ENCODE peak calls at places on chromosomes 4 and X, in ten cellular contexts. W is HepG2, H is A549, Y is suprapubic skin, I is heart left ventricle, R is tibial nerve, C is left ventricle myocardium inferior, S is sigmoid colon, L is AG04450, E is uterus. G is an unnamed sample. For H3K9me3, the result is how much of the 10 kb centered on the place peaks cover.

GRCh38 chrX:71543316-71543715 is 10.4 kb downstream of the OGT start:
- DNase-seq in W (no peak), H (peak), Y (no peak), I (no peak), R (no peak), C (no peak), S (no peak), L (no peak), E (no peak), G (no peak)

GRCh38 chrX:39903937-39904336 is 193.8 kb downstream of the BCOR start:
- DNase-seq in W (no peak), H (peak), Y (no peak), I (no peak), R (no peak), C (no peak), S (no peak), L (no peak), E (no peak), G (no peak)

GRCh38 chrX:9656277-9656676 is 109.4 kb downstream of the GPR143 start:
- DNase-seq in W (peak), H (no peak), Y (no peak), I (no peak), R (no peak), C (no peak), S (no peak), L (no peak), E (no peak), G (no peak)

GRCh38 chr4:3862640-3863420 is 96.6 kb downstream of the ADRA2C start:
- DNase-seq in W (no peak), H (no peak), Y (no peak), I (peak), R (no peak), C (peak), S (no peak), L (no peak), E (no peak), G (no peak)

GRCh38 chr4:164779811-164780216 is 25.9 kb downstream of the SMIM31 start:
- DNase-seq in W (peak), H (peak), Y (no peak), I (no peak), R (no peak), C (no peak), S (no peak), L (no peak), E (no peak), G (no peak)

GRCh38 chr4:24671824-24672223 is 87.5 kb upstream of the DHX15 start:
- DNase-seq in W (no peak), H (no peak), Y (no peak), I (no peak), R (no peak), C (no peak), S (no peak), L (no peak), E (no peak), G (no peak)

GRCh38 chrX:42096262-42096939 is 173.0 kb upstream of the CASK start:
- DNase-seq in W (peak), H (peak), Y (no peak), I (peak), R (no peak), C (no peak), S (no peak), L (peak), E (no peak), G (peak)

GRCh38 chr4:71231073-71231752 is 107.6 kb upstream of the SLC4A4 start:
- DNase-seq in W (no peak), H (no peak), Y (peak), I (peak), R (peak), C (peak), S (peak), L (no peak), E (peak), G (peak)

GRCh38 chr4:76689079-76689817 is 208.7 kb downstream of the SOWAHB start:
- DNase-seq in W (no peak), H (peak), Y (no peak), I (peak), R (peak), C (peak), S (no peak), L (no peak), E (peak), G (peak)

GRCh38 chr4:156974264-156974663 is 2.7 kb upstream of the PDGFC start:
- DNase-seq in W (no peak), H (no peak), Y (no peak), I (no peak), R (no peak), C (no peak), S (no peak), L (no peak), E (no peak), G (no peak)

GRCh38 chr4:156972370-156972980 is 876 bp upstream of the PDGFC start:
- DNase-seq in W (no peak), H (no peak), Y (no peak), I (no peak), R (no peak), C (no peak), S (no peak), L (no peak), E (no peak), G (no peak)

GRCh38 chr4:156971168-156971601 is 414 bp downstream of the PDGFC start:
- DNase-seq in W (no peak), H (no peak), Y (no peak), I (peak), R (peak), C (peak), S (peak), L (no peak), E (peak), G (peak)

GRCh38 chr4:156970501-156971167 is 965 bp downstream of the PDGFC start:
- DNase-seq in W (peak), H (peak), Y (peak), I (peak), R (peak), C (peak), S (peak), L (no peak), E (peak), G (peak)

GRCh38 chr4:156971623-156972369 is at the start of gene PDGFC:
- DNase-seq in W (peak), H (peak), Y (peak), I (peak), R (peak), C (peak), S (peak), L (no peak), E (peak), G (peak)
- H3K4me3 ChIP-seq in W (peak), H (peak), Y (peak), I (peak), R (peak), C (peak), S (peak), L (peak), E (peak), G (peak)

GRCh38 chr4:153228512-153229145 is 24.4 kb downstream of the TRIM2 start:
- DNase-seq in W (no peak), H (no peak), Y (no peak), I (no peak), R (no peak), C (no peak), S (no peak), L (no peak), E (no peak), G (no peak)
- H3K27ac ChIP-seq in W (no peak), H (no peak), Y (no peak), I (no peak), R (no peak), C (no peak), S (no peak), L (no peak), E (no peak), G (no peak)

DNA sequence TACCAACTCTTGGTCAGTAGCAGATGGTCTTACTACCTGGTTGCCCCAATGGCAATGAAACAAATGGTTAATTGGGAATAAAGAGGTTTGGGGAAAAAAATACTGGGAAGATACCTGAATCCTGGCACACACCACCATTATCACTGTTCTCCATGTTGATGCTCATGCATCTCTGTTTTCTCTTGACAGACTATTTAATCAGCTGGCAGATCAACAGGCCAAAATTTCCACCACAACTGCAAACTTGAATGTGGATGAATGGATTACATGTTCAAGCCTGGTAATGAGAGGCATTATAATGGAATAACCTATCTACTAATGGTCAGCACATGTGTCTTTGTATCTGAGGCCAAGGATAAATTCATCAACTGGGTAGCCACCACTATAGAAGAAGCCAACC is 45.7 kb downstream of the ZNF721 start:
- DNase-seq in W (no peak), H (no peak), Y (no peak), I (no peak), R (no peak), C (no peak), S (no peak), L (no peak), E (no peak), G (no peak)
- H3K9me3 ChIP-seq in W (half or more), H (half or more), Y (half or more), I (half or more), R (half or more), C (half or more), S (half or more), L (half or more), E (under half), G (under half)

DNA sequence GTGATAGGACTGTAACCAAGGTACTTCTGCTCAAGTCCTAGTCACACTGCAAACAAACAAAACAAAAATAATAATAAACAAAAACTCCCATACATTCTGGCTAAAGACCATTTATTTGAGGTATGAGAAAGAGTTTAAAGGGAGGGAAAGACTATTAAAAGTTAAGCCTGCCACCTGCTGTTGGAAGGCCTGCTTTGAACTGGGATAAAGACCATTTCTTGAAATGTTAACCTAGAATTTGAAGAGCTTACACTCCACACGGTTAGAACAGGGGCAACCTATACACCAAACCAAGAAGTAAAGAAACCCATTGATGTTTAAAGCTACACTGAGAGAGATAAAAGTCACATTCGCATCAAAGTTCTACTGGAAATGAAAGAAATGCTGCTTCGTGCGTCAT is 548.7 kb upstream of the DIPK2B start:
- DNase-seq in W (no peak), H (no peak), Y (no peak), I (no peak), R (no peak), C (no peak), S (no peak), L (no peak), E (no peak), G (no peak)
- H3K4me3 ChIP-seq in W (no peak), H (no peak), Y (no peak), I (peak), R (no peak), C (peak), S (no peak), L (no peak), E (no peak), G (no peak)

DNA sequence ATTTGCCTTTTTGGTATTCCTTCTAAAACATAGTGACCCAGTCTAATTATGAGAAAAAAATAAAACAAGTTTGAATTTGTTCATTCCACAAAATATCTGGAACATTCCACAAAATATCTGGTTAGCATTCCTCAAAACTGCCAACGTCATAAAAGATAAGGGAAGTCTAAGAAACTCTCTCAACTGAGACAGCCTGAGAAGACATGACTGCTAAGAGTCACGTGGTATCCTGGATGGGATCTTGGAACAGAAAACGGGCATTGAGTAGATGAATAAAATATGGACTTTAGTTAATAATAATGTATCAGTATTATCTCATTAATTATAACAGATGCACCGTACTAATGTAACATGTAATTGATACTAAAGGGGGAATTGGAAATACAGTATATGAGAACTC is 280.9 kb downstream of the ARAP2 start:
- DNase-seq in W (no peak), H (no peak), Y (no peak), I (no peak), R (no peak), C (no peak), S (no peak), L (no peak), E (no peak), G (no peak)
- H3K27ac ChIP-seq in W (no peak), H (no peak), Y (no peak), I (no peak), R (no peak), C (no peak), S (no peak), L (no peak), E (no peak), G (no peak)

DNA sequence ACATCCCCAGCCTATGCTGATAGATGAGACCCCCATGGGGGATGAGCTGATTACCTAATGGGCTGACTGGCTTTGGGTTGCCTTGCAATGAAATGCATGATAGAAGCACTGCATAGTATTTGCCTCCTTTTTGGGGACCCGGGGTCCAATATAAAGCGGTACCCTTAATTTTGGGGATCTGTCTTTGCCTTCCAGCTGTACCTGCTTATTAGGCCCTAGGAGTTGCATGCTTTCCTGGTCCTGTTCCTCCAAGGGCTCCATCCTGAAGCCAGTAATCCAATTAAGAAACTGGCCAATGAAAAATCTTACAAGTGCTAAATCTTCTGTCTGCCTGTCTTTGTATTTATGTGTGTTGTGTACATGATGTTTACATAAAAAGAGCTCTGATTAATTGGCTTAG is 791.6 kb downstream of the TRIML1 start:
- DNase-seq in W (no peak), H (no peak), Y (no peak), I (no peak), R (no peak), C (no peak), S (no peak), L (no peak), E (no peak), G (no peak)
- H3K9me3 ChIP-seq in W (under half), H (under half), Y (under half), I (under half), R (under half), C (under half), S (under half), L (under half), E (under half), G (under half)

GRCh38 chr4:40665844-40666243 is 36.2 kb upstream of the RBM47 start:
- DNase-seq in W (no peak), H (no peak), Y (no peak), I (no peak), R (no peak), C (no peak), S (no peak), L (no peak), E (no peak), G (no peak)

GRCh38 chr4:40661803-40662202 is 32.1 kb upstream of the RBM47 start:
- DNase-seq in W (no peak), H (no peak), Y (no peak), I (no peak), R (no peak), C (no peak), S (no peak), L (no peak), E (no peak), G (no peak)

DNA sequence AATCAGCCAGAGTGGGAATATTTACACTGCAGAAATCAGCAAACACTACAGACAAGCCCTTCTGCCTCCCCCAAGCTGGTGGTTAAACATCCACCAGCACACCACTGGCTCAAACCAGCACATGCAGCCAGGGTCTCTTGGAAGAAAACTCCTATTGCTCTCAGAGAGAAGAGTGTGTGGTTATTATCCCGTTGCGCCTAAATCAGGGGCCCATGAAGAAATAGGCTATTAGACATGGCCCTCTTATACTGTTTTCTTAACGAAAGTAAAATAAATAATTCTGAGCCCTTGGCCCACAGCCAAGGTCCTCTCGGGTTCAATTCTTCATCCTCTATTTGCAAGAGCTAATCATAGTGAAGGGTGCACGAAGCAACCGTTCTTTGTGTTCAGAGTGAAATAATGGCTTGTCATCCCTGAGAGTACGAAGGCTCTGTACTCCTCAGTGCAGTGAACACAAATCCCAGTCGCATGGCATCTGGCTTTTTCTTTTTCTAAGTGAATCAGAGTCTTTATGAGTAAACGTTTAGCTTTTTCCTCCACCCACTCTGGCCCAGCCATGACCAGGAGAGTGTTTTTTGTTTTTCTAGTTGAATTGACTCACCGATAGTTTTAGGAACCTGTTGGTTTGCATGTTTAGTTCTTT is 33.4 kb upstream of the RBM47 start:
- DNase-seq in W (peak), H (peak), Y (no peak), I (no peak), R (no peak), C (no peak), S (no peak), L (peak), E (no peak), G (no peak)
- H3K4me3 ChIP-seq in W (peak), H (peak), Y (no peak), I (no peak), R (no peak), C (no peak), S (no peak), L (peak), E (no peak), G (no peak)

GRCh38 chrX:133655262-133655913 is 240.1 kb upstream of the GPC4 start:
- DNase-seq in W (no peak), H (no peak), Y (no peak), I (no peak), R (no peak), C (no peak), S (no peak), L (no peak), E (no peak), G (no peak)
- H3K27ac ChIP-seq in W (no peak), H (no peak), Y (no peak), I (no peak), R (no peak), C (no peak), S (no peak), L (no peak), E (no peak), G (no peak)

GRCh38 chr4:36236159-36236558 is 8.2 kb downstream of the ARAP2 start:
- DNase-seq in W (no peak), H (no peak), Y (no peak), I (no peak), R (no peak), C (no peak), S (no peak), L (no peak), E (no peak), G (no peak)
- H3K9me3 ChIP-seq in W (under half), H (under half), Y (under half), I (under half), R (under half), C (under half), S (under half), L (under half), E (under half), G (under half)

G was measured in right cardiac atrium.